ENCODE peak calls at places on chromosomes 1 and 21, in ten cellular contexts. One of them, this sample, is unnamed.

GRCh38 chr1:85137660-85138059 is 63.2 kb downstream of the SYDE2 start:
- DNase-seq in body of pancreas: peak; percentile 97
- DNase-seq in SK-N-SH: no peak
- DNase-seq in foreskin fibroblast: no peak
- DNase-seq in prostate gland: peak; percentile 31
- DNase-seq in fibroblast of lung: peak; percentile 18
- DNase-seq in HL-60: no peak
- DNase-seq in Peyer's patch: peak; percentile 84
- DNase-seq in H1: no peak
- DNase-seq in brain microvascular endothelial cell: no peak
- DNase-seq in this sample: no peak

GRCh38 chr1:223141021-223141420 is 2.0 kb downstream of the TLR5 start:
- DNase-seq in body of pancreas: peak; percentile 47
- DNase-seq in SK-N-SH: no peak
- DNase-seq in foreskin fibroblast: no peak
- DNase-seq in prostate gland: peak; percentile 74
- DNase-seq in fibroblast of lung: no peak
- DNase-seq in HL-60: no peak
- DNase-seq in Peyer's patch: no peak
- DNase-seq in H1: no peak
- DNase-seq in brain microvascular endothelial cell: no peak
- DNase-seq in this sample: no peak

GRCh38 chr1:203663294-203663693 is 36.7 kb downstream of the ATP2B4 start:
- DNase-seq in body of pancreas: no peak
- DNase-seq in SK-N-SH: no peak
- DNase-seq in foreskin fibroblast: peak; percentile 91
- DNase-seq in prostate gland: no peak
- DNase-seq in fibroblast of lung: peak; percentile 99
- DNase-seq in HL-60: no peak
- DNase-seq in Peyer's patch: no peak
- DNase-seq in H1: no peak
- DNase-seq in brain microvascular endothelial cell: peak; percentile 96
- DNase-seq in this sample: no peak

GRCh38 chr1:27007909-27008582 is 4.6 kb downstream of the TENT5B start:
- DNase-seq in body of pancreas: peak; percentile 54
- DNase-seq in SK-N-SH: no peak
- DNase-seq in foreskin fibroblast: peak; percentile 33
- DNase-seq in prostate gland: peak; percentile 91
- DNase-seq in fibroblast of lung: no peak
- DNase-seq in HL-60: no peak
- DNase-seq in Peyer's patch: no peak
- DNase-seq in H1: peak; percentile 75
- DNase-seq in brain microvascular endothelial cell: no peak
- DNase-seq in this sample: no peak

GRCh38 chr1:16048573-16049189 is 5.1 kb downstream of the CLCNKB start:
- DNase-seq in body of pancreas: peak; percentile 67
- DNase-seq in SK-N-SH: peak; percentile 72
- DNase-seq in foreskin fibroblast: peak; percentile 15
- DNase-seq in prostate gland: peak; percentile 41
- DNase-seq in fibroblast of lung: peak; percentile 46
- DNase-seq in HL-60: no peak
- DNase-seq in Peyer's patch: no peak
- DNase-seq in H1: peak; percentile 97
- DNase-seq in brain microvascular endothelial cell: no peak
- DNase-seq in this sample: no peak

GRCh38 chr1:109112056-109112651 is 1.8 kb upstream of the ELAPOR1 start:
- DNase-seq in body of pancreas: no peak
- DNase-seq in SK-N-SH: peak; percentile 39
- DNase-seq in foreskin fibroblast: no peak
- DNase-seq in prostate gland: no peak
- DNase-seq in fibroblast of lung: peak; percentile 20
- DNase-seq in HL-60: no peak
- DNase-seq in Peyer's patch: no peak
- DNase-seq in H1: no peak
- DNase-seq in brain microvascular endothelial cell: no peak
- DNase-seq in this sample: no peak

GRCh38 chr1:155052412-155053400 is 1.6 kb downstream of the ADAM15 start:
- DNase-seq in body of pancreas: peak; percentile 31
- DNase-seq in SK-N-SH: peak; percentile 59
- DNase-seq in foreskin fibroblast: no peak
- DNase-seq in prostate gland: peak; percentile 37
- DNase-seq in fibroblast of lung: no peak
- DNase-seq in HL-60: no peak
- DNase-seq in Peyer's patch: peak; percentile 76
- DNase-seq in H1: no peak
- DNase-seq in brain microvascular endothelial cell: no peak
- DNase-seq in this sample: no peak

GRCh38 chr1:106677181-106677580 is 379.3 kb upstream of the PRMT6 start:
- DNase-seq in body of pancreas: no peak
- DNase-seq in SK-N-SH: no peak
- DNase-seq in foreskin fibroblast: no peak
- DNase-seq in prostate gland: no peak
- DNase-seq in fibroblast of lung: no peak
- DNase-seq in HL-60: no peak
- DNase-seq in Peyer's patch: no peak
- DNase-seq in H1: no peak
- DNase-seq in brain microvascular endothelial cell: no peak
- DNase-seq in this sample: no peak

GRCh38 chr1:170146861-170147260 is 1.1 kb downstream of the NTMT2 start:
- DNase-seq in body of pancreas: no peak
- DNase-seq in SK-N-SH: no peak
- DNase-seq in foreskin fibroblast: no peak
- DNase-seq in prostate gland: no peak
- DNase-seq in fibroblast of lung: peak; percentile 20
- DNase-seq in HL-60: no peak
- DNase-seq in Peyer's patch: no peak
- DNase-seq in H1: no peak
- DNase-seq in brain microvascular endothelial cell: no peak
- DNase-seq in this sample: no peak

GRCh38 chr1:170149241-170149640 is 3.5 kb downstream of the NTMT2 start:
- DNase-seq in body of pancreas: no peak
- DNase-seq in SK-N-SH: no peak
- DNase-seq in foreskin fibroblast: no peak
- DNase-seq in prostate gland: no peak
- DNase-seq in fibroblast of lung: no peak
- DNase-seq in HL-60: no peak
- DNase-seq in Peyer's patch: no peak
- DNase-seq in H1: no peak
- DNase-seq in brain microvascular endothelial cell: no peak
- DNase-seq in this sample: no peak

GRCh38 chr1:170145061-170145460 is 698 bp upstream of the NTMT2 start:
- DNase-seq in body of pancreas: no peak
- DNase-seq in SK-N-SH: no peak
- DNase-seq in foreskin fibroblast: no peak
- DNase-seq in prostate gland: no peak
- DNase-seq in fibroblast of lung: no peak
- DNase-seq in HL-60: no peak
- DNase-seq in Peyer's patch: no peak
- DNase-seq in H1: no peak
- DNase-seq in brain microvascular endothelial cell: no peak
- DNase-seq in this sample: no peak

GRCh38 chr1:170149971-170150370 is 4.2 kb downstream of the NTMT2 start:
- DNase-seq in body of pancreas: no peak
- DNase-seq in SK-N-SH: no peak
- DNase-seq in foreskin fibroblast: no peak
- DNase-seq in prostate gland: no peak
- DNase-seq in fibroblast of lung: no peak
- DNase-seq in HL-60: no peak
- DNase-seq in Peyer's patch: no peak
- DNase-seq in H1: no peak
- DNase-seq in brain microvascular endothelial cell: no peak
- DNase-seq in this sample: no peak

DNA sequence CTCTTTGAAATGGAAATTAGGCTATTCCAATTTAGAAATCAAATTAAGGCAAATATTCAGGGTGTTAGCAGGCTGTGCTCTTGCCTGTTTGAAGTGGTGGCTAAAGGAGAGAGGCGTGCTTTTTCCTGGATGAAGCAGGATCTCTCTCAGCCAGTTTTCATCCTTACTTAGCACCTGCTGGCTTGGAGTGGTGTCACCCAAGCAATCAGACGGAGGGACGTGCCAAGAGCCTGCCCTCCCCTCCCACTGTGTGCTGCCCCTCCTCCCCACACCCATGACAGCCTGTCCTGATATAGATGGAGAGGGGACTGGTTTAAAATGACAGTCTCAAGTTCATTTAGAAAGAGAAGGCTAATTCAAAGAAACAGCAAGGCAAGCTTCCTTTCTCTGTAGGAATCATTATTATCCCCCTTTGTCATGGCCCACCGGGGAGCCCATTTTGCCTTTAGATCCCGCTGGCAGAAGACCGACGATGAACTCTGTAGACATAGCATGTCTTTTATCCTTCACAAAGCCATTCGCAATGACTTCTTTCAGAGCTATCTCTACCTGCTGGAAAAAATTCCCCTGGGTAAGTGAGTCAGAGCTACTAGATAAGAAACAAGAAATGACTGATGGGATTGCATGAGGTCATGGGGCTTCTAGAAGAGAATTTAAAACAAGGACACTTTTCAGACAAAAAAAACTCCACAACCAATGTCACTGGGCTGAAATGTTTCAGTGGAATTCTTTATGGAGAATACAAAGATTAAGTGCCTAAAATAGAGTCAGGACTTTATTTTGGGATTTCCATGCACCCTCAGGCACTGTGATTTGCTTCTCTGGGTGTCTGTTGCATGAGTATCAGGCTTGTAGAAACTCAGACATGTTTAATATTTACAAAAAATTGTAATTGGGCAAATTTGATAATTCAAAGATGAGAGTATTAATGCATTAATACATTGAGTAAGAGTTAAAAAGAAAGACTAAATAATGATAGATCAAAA is at the start of gene NTMT2:
- DNase-seq in body of pancreas: peak; percentile 5
- DNase-seq in SK-N-SH: no peak
- DNase-seq in foreskin fibroblast: no peak
- DNase-seq in prostate gland: no peak
- DNase-seq in fibroblast of lung: peak; percentile 64
- DNase-seq in HL-60: no peak
- DNase-seq in Peyer's patch: no peak
- DNase-seq in H1: peak; percentile 83
- DNase-seq in brain microvascular endothelial cell: peak; percentile 64
- DNase-seq in this sample: no peak
- H3K4me3 ChIP-seq in body of pancreas: no peak within 1 kb of the TSS
- H3K4me3 ChIP-seq in SK-N-SH: no peak within 1 kb of the TSS
- H3K4me3 ChIP-seq in foreskin fibroblast: no peak within 1 kb of the TSS
- H3K4me3 ChIP-seq in prostate gland: no peak within 1 kb of the TSS
- H3K4me3 ChIP-seq in fibroblast of lung: no peak within 1 kb of the TSS
- H3K4me3 ChIP-seq in HL-60: no peak within 1 kb of the TSS
- H3K4me3 ChIP-seq in Peyer's patch: no peak within 1 kb of the TSS
- H3K4me3 ChIP-seq in H1: no peak within 1 kb of the TSS
- H3K4me3 ChIP-seq in brain microvascular endothelial cell: no peak within 1 kb of the TSS
- H3K4me3 ChIP-seq in this sample: no peak within 1 kb of the TSS

GRCh38 chr1:68010094-68010493 is 40.3 kb downstream of the DIRAS3 start:
- DNase-seq in body of pancreas: no peak
- DNase-seq in SK-N-SH: peak; percentile 11
- DNase-seq in foreskin fibroblast: no peak
- DNase-seq in prostate gland: no peak
- DNase-seq in fibroblast of lung: peak; percentile 45
- DNase-seq in HL-60: no peak
- DNase-seq in Peyer's patch: no peak
- DNase-seq in H1: no peak
- DNase-seq in brain microvascular endothelial cell: no peak
- DNase-seq in this sample: no peak
- TF ChIP-seq CTCF in body of pancreas: peak; percentile 32
- TF ChIP-seq CTCF in SK-N-SH: peak; percentile 51
- TF ChIP-seq CTCF in foreskin fibroblast: peak; percentile 34
- TF ChIP-seq CTCF in prostate gland: no peak
- TF ChIP-seq CTCF in fibroblast of lung: peak; percentile 21
- TF ChIP-seq CTCF in HL-60: no peak
- TF ChIP-seq CTCF in Peyer's patch: peak; percentile 45
- TF ChIP-seq CTCF in H1: peak; percentile 24
- TF ChIP-seq CTCF in brain microvascular endothelial cell: peak; percentile 49
- TF ChIP-seq CTCF in this sample: no peak

GRCh38 chr21:33069994-33070811 is at the start of gene OLIG1:
- DNase-seq in body of pancreas: peak; percentile 49
- DNase-seq in SK-N-SH: peak; percentile 48
- DNase-seq in foreskin fibroblast: peak; percentile 15
- DNase-seq in prostate gland: peak; percentile 31
- DNase-seq in fibroblast of lung: peak; percentile 44
- DNase-seq in HL-60: peak; percentile 82
- DNase-seq in Peyer's patch: no peak
- DNase-seq in H1: peak; percentile 87
- DNase-seq in brain microvascular endothelial cell: no peak
- DNase-seq in this sample: peak; percentile 26
- H3K4me3 ChIP-seq in body of pancreas: no peak within 1 kb of the TSS
- H3K4me3 ChIP-seq in SK-N-SH: no peak within 1 kb of the TSS
- H3K4me3 ChIP-seq in foreskin fibroblast: no peak within 1 kb of the TSS
- H3K4me3 ChIP-seq in prostate gland: peak within 1 kb of the TSS; percentile 24
- H3K4me3 ChIP-seq in fibroblast of lung: no peak within 1 kb of the TSS
- H3K4me3 ChIP-seq in HL-60: peak within 1 kb of the TSS; percentile 64
- H3K4me3 ChIP-seq in Peyer's patch: peak within 1 kb of the TSS; percentile 47
- H3K4me3 ChIP-seq in H1: peak within 1 kb of the TSS; percentile 36
- H3K4me3 ChIP-seq in brain microvascular endothelial cell: no peak within 1 kb of the TSS
- H3K4me3 ChIP-seq in this sample: no peak within 1 kb of the TSS

GRCh38 chr1:24639881-24640280 is 3.2 kb upstream of the SRRM1 start:
- DNase-seq in body of pancreas: no peak
- DNase-seq in SK-N-SH: no peak
- DNase-seq in foreskin fibroblast: no peak
- DNase-seq in prostate gland: no peak
- DNase-seq in fibroblast of lung: no peak
- DNase-seq in HL-60: no peak
- DNase-seq in Peyer's patch: no peak
- DNase-seq in H1: no peak
- DNase-seq in brain microvascular endothelial cell: no peak
- DNase-seq in this sample: no peak

GRCh38 chr1:24643362-24644346 is 552 bp downstream of the SRRM1 start:
- DNase-seq in body of pancreas: no peak
- DNase-seq in SK-N-SH: peak; percentile 84
- DNase-seq in foreskin fibroblast: no peak
- DNase-seq in prostate gland: peak; percentile 10
- DNase-seq in fibroblast of lung: peak; percentile 6
- DNase-seq in HL-60: peak; percentile 66
- DNase-seq in Peyer's patch: no peak
- DNase-seq in H1: no peak
- DNase-seq in brain microvascular endothelial cell: no peak
- DNase-seq in this sample: no peak

GRCh38 chr1:24640288-24640687 is 2.8 kb upstream of the SRRM1 start:
- DNase-seq in body of pancreas: peak; percentile 50
- DNase-seq in SK-N-SH: no peak
- DNase-seq in foreskin fibroblast: no peak
- DNase-seq in prostate gland: no peak
- DNase-seq in fibroblast of lung: peak; percentile 9
- DNase-seq in HL-60: no peak
- DNase-seq in Peyer's patch: no peak
- DNase-seq in H1: no peak
- DNase-seq in brain microvascular endothelial cell: no peak
- DNase-seq in this sample: no peak

GRCh38 chr1:24641646-24642151 is 1.4 kb upstream of the SRRM1 start:
- DNase-seq in body of pancreas: peak; percentile 19
- DNase-seq in SK-N-SH: peak; percentile 18
- DNase-seq in foreskin fibroblast: no peak
- DNase-seq in prostate gland: peak; percentile 21
- DNase-seq in fibroblast of lung: peak; percentile 32
- DNase-seq in HL-60: peak; percentile 58
- DNase-seq in Peyer's patch: peak; percentile 56
- DNase-seq in H1: no peak
- DNase-seq in brain microvascular endothelial cell: no peak
- DNase-seq in this sample: peak; percentile 45

DNA sequence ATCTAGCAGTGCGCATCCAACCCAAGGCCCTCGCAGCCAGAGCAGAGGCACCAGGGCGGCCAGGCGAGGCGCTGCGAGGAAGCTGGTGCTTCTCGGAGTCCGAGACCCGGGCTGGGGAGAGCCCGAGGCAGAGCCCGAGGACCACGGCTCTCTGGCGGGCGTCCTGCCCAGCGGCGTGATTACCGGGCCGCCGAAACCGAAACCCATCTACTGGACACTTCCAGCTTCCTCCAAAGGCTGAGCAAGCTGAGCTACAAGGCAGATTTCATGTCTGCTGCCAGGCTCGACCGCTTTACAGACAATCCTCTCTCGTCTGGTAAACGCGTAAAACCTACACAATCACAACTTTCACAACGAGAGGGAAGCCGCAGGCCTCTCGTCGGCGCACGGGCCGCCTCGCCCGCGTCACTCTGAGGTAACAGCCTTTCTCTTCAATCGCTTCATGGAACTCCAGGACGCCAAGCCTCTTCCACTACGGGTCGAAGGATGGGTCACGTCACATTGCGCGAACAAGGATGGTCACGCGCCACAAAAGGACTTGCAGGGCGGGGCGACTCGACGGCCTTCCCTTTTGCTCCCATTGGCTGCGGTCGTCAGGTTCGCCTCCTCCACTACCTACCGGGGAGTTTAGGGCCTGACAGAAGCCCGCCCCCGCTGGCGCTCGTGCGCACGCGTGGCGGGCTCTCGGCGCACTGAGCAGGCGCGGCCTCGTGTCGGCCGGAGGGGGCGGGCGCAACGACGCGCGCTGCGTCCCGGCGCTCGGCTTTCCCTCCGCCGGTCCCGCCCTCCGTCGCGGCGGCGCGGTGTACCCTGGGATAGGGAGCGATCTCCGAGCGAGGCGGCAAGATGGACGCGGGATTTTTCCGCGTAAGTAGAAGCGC is at the start of gene SRRM1:
- DNase-seq in body of pancreas: peak; percentile 99
- DNase-seq in SK-N-SH: peak; percentile 97
- DNase-seq in foreskin fibroblast: peak; percentile 100
- DNase-seq in prostate gland: peak; percentile 100
- DNase-seq in fibroblast of lung: peak; percentile 100
- DNase-seq in HL-60: peak; percentile 100
- DNase-seq in Peyer's patch: peak; percentile 100
- DNase-seq in H1: peak; percentile 93
- DNase-seq in brain microvascular endothelial cell: peak; percentile 100
- DNase-seq in this sample: peak; percentile 100
- TF ChIP-seq CTCF in body of pancreas: peak; percentile 48
- TF ChIP-seq CTCF in SK-N-SH: peak; percentile 19
- TF ChIP-seq CTCF in foreskin fibroblast: no peak
- TF ChIP-seq CTCF in prostate gland: no peak
- TF ChIP-seq CTCF in fibroblast of lung: no peak
- TF ChIP-seq CTCF in HL-60: no peak
- TF ChIP-seq CTCF in Peyer's patch: peak; percentile 5
- TF ChIP-seq CTCF in H1: no peak
- TF ChIP-seq CTCF in brain microvascular endothelial cell: peak; percentile 19
- TF ChIP-seq CTCF in this sample: peak; percentile 26